ENCODE peak calls at places on chromosomes 5 and 9, in five cellular contexts. One of them, this sample, is unnamed.

GRCh38 chr5:143113461-143113860 is 290.0 kb downstream of the NR3C1 start:
- DNase-seq in left ventricle myocardium inferior: no peak
- DNase-seq in HFF-Myc: no peak
- DNase-seq in esophagus squamous epithelium: no peak
- DNase-seq in astrocyte of the spinal cord: no peak
- DNase-seq in this sample: no peak

GRCh38 chr9:134852906-134853654 is 27.5 kb upstream of the FCN2 start:
- DNase-seq in left ventricle myocardium inferior: no peak
- DNase-seq in HFF-Myc: no peak
- DNase-seq in esophagus squamous epithelium: no peak
- DNase-seq in astrocyte of the spinal cord: no peak
- DNase-seq in this sample: no peak

GRCh38 chr5:54946306-54946705 is 39.1 kb downstream of the ESM1 start:
- DNase-seq in left ventricle myocardium inferior: no peak
- DNase-seq in HFF-Myc: no peak
- DNase-seq in esophagus squamous epithelium: no peak
- DNase-seq in astrocyte of the spinal cord: no peak
- DNase-seq in this sample: no peak

GRCh38 chr9:112069318-112070169 is 105.6 kb downstream of the SUSD1 start:
- DNase-seq in left ventricle myocardium inferior: no peak
- DNase-seq in HFF-Myc: no peak
- DNase-seq in esophagus squamous epithelium: no peak
- DNase-seq in astrocyte of the spinal cord: no peak
- DNase-seq in this sample: no peak

GRCh38 chr5:91865920-91866319 is 482.8 kb upstream of the ARRDC3 start:
- DNase-seq in left ventricle myocardium inferior: no peak
- DNase-seq in HFF-Myc: no peak
- DNase-seq in esophagus squamous epithelium: no peak
- DNase-seq in astrocyte of the spinal cord: no peak
- DNase-seq in this sample: no peak

GRCh38 chr9:110911659-110912473 is 126.4 kb downstream of the LPAR1 start:
- DNase-seq in left ventricle myocardium inferior: no peak
- DNase-seq in HFF-Myc: no peak
- DNase-seq in esophagus squamous epithelium: no peak
- DNase-seq in astrocyte of the spinal cord: peak; percentile 54
- DNase-seq in this sample: peak; percentile 75

GRCh38 chr5:139651863-139652787 is 4.0 kb downstream of the CXXC5 start:
- DNase-seq in left ventricle myocardium inferior: peak; percentile 84
- DNase-seq in HFF-Myc: no peak
- DNase-seq in esophagus squamous epithelium: no peak
- DNase-seq in astrocyte of the spinal cord: peak; percentile 84
- DNase-seq in this sample: no peak

GRCh38 chr5:135011355-135012032 is 22.5 kb downstream of the PITX1 start:
- DNase-seq in left ventricle myocardium inferior: no peak
- DNase-seq in HFF-Myc: no peak
- DNase-seq in esophagus squamous epithelium: no peak
- DNase-seq in astrocyte of the spinal cord: no peak
- DNase-seq in this sample: no peak

GRCh38 chr5:142934335-142934734 is 164.2 kb downstream of the ARHGAP26 start:
- DNase-seq in left ventricle myocardium inferior: no peak
- DNase-seq in HFF-Myc: no peak
- DNase-seq in esophagus squamous epithelium: no peak
- DNase-seq in astrocyte of the spinal cord: no peak
- DNase-seq in this sample: no peak

GRCh38 chr9:117796681-117797080 is 92.5 kb downstream of the TLR4 start:
- DNase-seq in left ventricle myocardium inferior: no peak
- DNase-seq in HFF-Myc: no peak
- DNase-seq in esophagus squamous epithelium: no peak
- DNase-seq in astrocyte of the spinal cord: peak; percentile 32
- DNase-seq in this sample: peak; percentile 53

GRCh38 chr9:134698111-134698510 is 56.5 kb downstream of the COL5A1 start:
- DNase-seq in left ventricle myocardium inferior: no peak
- DNase-seq in HFF-Myc: no peak
- DNase-seq in esophagus squamous epithelium: no peak
- DNase-seq in astrocyte of the spinal cord: no peak
- DNase-seq in this sample: no peak

GRCh38 chr5:16681761-16682335 is 65.1 kb upstream of the RETREG1 start:
- DNase-seq in left ventricle myocardium inferior: no peak
- DNase-seq in HFF-Myc: no peak
- DNase-seq in esophagus squamous epithelium: no peak
- DNase-seq in astrocyte of the spinal cord: no peak
- DNase-seq in this sample: no peak

GRCh38 chr9:78207319-78207718 is 28.6 kb upstream of the CEP78 start:
- DNase-seq in left ventricle myocardium inferior: no peak
- DNase-seq in HFF-Myc: no peak
- DNase-seq in esophagus squamous epithelium: no peak
- DNase-seq in astrocyte of the spinal cord: no peak
- DNase-seq in this sample: no peak

GRCh38 chr9:96086936-96087582 is 211.6 kb downstream of the ERCC6L2 start:
- DNase-seq in left ventricle myocardium inferior: no peak
- DNase-seq in HFF-Myc: no peak
- DNase-seq in esophagus squamous epithelium: no peak
- DNase-seq in astrocyte of the spinal cord: no peak
- DNase-seq in this sample: no peak

GRCh38 chr9:109411818-109412352 is 86.2 kb downstream of the PTPN3 start:
- DNase-seq in left ventricle myocardium inferior: no peak
- DNase-seq in HFF-Myc: peak; percentile 14
- DNase-seq in esophagus squamous epithelium: no peak
- DNase-seq in astrocyte of the spinal cord: peak; percentile 50
- DNase-seq in this sample: peak; percentile 32

GRCh38 chr9:72459308-72459707 is 62.1 kb upstream of the TMC1 start:
- DNase-seq in left ventricle myocardium inferior: no peak
- DNase-seq in HFF-Myc: no peak
- DNase-seq in esophagus squamous epithelium: no peak
- DNase-seq in astrocyte of the spinal cord: no peak
- DNase-seq in this sample: no peak

GRCh38 chr9:83304686-83305085 is 233.5 kb downstream of the FRMD3 start:
- DNase-seq in left ventricle myocardium inferior: peak; percentile 88
- DNase-seq in HFF-Myc: no peak
- DNase-seq in esophagus squamous epithelium: no peak
- DNase-seq in astrocyte of the spinal cord: peak; percentile 93
- DNase-seq in this sample: peak; percentile 71

GRCh38 chr5:21820527-21820926 is 1032.6 kb downstream of the CDH12 start:
- DNase-seq in left ventricle myocardium inferior: no peak
- DNase-seq in HFF-Myc: no peak
- DNase-seq in esophagus squamous epithelium: no peak
- DNase-seq in astrocyte of the spinal cord: no peak
- DNase-seq in this sample: no peak

GRCh38 chr5:175885813-175886212 is 14.4 kb downstream of the CPLX2 start:
- DNase-seq in left ventricle myocardium inferior: no peak
- DNase-seq in HFF-Myc: no peak
- DNase-seq in esophagus squamous epithelium: no peak
- DNase-seq in astrocyte of the spinal cord: peak; percentile 27
- DNase-seq in this sample: no peak

GRCh38 chr5:92841604-92842155 is 739.3 kb downstream of the NR2F1-AS1 start:
- DNase-seq in left ventricle myocardium inferior: no peak
- DNase-seq in HFF-Myc: no peak
- DNase-seq in esophagus squamous epithelium: no peak
- DNase-seq in astrocyte of the spinal cord: no peak
- DNase-seq in this sample: no peak

GRCh38 chr9:13732290-13732689 is 452.8 kb upstream of the MPDZ start:
- DNase-seq in left ventricle myocardium inferior: no peak
- DNase-seq in HFF-Myc: no peak
- DNase-seq in esophagus squamous epithelium: no peak
- DNase-seq in astrocyte of the spinal cord: no peak
- DNase-seq in this sample: no peak

GRCh38 chr5:129460951-129461815 is 1.1 kb downstream of the ADAMTS19 start:
- DNase-seq in left ventricle myocardium inferior: peak; percentile 23
- DNase-seq in HFF-Myc: no peak
- DNase-seq in esophagus squamous epithelium: no peak
- DNase-seq in astrocyte of the spinal cord: peak; percentile 16
- DNase-seq in this sample: no peak

GRCh38 chr5:147752033-147752432 is 30.5 kb downstream of the JAKMIP2 start:
- DNase-seq in left ventricle myocardium inferior: no peak
- DNase-seq in HFF-Myc: no peak
- DNase-seq in esophagus squamous epithelium: no peak
- DNase-seq in astrocyte of the spinal cord: no peak
- DNase-seq in this sample: no peak

GRCh38 chr5:82176115-82176514 is 102.0 kb downstream of the RPS23 start:
- DNase-seq in left ventricle myocardium inferior: no peak
- DNase-seq in HFF-Myc: no peak
- DNase-seq in esophagus squamous epithelium: no peak
- DNase-seq in astrocyte of the spinal cord: no peak
- DNase-seq in this sample: no peak

GRCh38 chr9:15211994-15212501 is 95.0 kb downstream of the TTC39B start:
- DNase-seq in left ventricle myocardium inferior: no peak
- DNase-seq in HFF-Myc: no peak
- DNase-seq in esophagus squamous epithelium: no peak
- DNase-seq in astrocyte of the spinal cord: peak; percentile 62
- DNase-seq in this sample: no peak

GRCh38 chr9:121956808-121957207 is 136.3 kb downstream of the TTLL11 start:
- DNase-seq in left ventricle myocardium inferior: no peak
- DNase-seq in HFF-Myc: no peak
- DNase-seq in esophagus squamous epithelium: no peak
- DNase-seq in astrocyte of the spinal cord: peak; percentile 74
- DNase-seq in this sample: no peak

GRCh38 chr9:128558431-128559310 is 6.3 kb downstream of the SPTAN1 start:
- DNase-seq in left ventricle myocardium inferior: peak; percentile 86
- DNase-seq in HFF-Myc: peak; percentile 76
- DNase-seq in esophagus squamous epithelium: no peak
- DNase-seq in astrocyte of the spinal cord: peak; percentile 94
- DNase-seq in this sample: peak; percentile 61

GRCh38 chr9:110152704-110153374 is 55.1 kb downstream of the C9orf152 start:
- DNase-seq in left ventricle myocardium inferior: no peak
- DNase-seq in HFF-Myc: peak; percentile 30
- DNase-seq in esophagus squamous epithelium: no peak
- DNase-seq in astrocyte of the spinal cord: peak; percentile 62
- DNase-seq in this sample: no peak

GRCh38 chr9:22114956-22115355 is 105.9 kb upstream of the CDKN2B start:
- DNase-seq in left ventricle myocardium inferior: no peak
- DNase-seq in HFF-Myc: no peak
- DNase-seq in esophagus squamous epithelium: no peak
- DNase-seq in astrocyte of the spinal cord: peak; percentile 33
- DNase-seq in this sample: no peak

GRCh38 chr5:150208187-150209015 is 18.5 kb downstream of the SLC6A7 start:
- DNase-seq in left ventricle myocardium inferior: no peak
- DNase-seq in HFF-Myc: no peak
- DNase-seq in esophagus squamous epithelium: no peak
- DNase-seq in astrocyte of the spinal cord: peak; percentile 18
- DNase-seq in this sample: no peak

DNA sequence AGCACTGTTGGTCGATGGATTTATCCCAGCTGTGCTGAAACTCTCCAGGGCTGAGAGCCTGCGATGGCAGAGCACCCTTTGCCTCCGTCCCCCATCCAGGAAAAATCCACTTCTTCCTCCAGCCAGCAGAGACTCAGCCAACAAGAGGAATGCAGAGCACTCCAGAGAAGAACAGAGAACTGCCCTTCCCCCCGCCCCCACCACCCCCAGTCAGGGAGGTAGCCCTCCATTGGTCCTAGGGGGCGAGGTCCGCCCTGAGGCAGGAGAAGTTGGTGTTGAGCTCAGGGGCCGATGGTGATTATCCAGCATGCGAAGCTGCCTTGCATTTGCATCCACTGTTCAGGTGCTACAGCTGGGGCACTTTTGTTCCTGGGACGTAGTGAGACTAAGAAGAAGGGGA is 9.0 kb downstream of the TLX3 start:
- DNase-seq in left ventricle myocardium inferior: no peak
- DNase-seq in HFF-Myc: no peak
- DNase-seq in esophagus squamous epithelium: no peak
- DNase-seq in astrocyte of the spinal cord: no peak
- DNase-seq in this sample: no peak
- H3K4me3 ChIP-seq in left ventricle myocardium inferior: no peak overlapping the region
- H3K4me3 ChIP-seq in HFF-Myc: no peak overlapping the region
- H3K4me3 ChIP-seq in esophagus squamous epithelium: no peak overlapping the region
- H3K4me3 ChIP-seq in astrocyte of the spinal cord: no peak overlapping the region
- H3K4me3 ChIP-seq in this sample: no peak overlapping the region

DNA sequence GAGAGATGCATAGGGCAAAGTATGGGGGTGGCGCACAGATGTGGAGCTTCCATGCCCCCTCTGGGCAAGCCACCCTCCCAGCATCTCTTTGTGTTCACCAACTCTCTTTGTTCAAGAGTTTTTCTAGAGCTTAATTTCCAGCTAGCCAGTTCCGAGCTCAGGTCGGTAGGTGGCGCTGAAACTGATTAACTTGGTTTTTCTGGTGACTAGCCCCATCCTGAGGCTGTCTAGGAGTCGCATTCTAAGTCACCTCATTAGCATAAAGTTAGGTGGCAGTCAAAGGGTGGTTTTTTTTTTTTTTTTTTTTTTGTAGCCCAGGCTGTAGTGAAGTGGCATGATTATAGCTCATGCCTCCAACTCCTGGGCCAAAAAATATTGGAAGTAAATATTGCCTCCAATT is 476.4 kb downstream of the KDM4C start:
- DNase-seq in left ventricle myocardium inferior: no peak
- DNase-seq in HFF-Myc: peak; percentile 10
- DNase-seq in esophagus squamous epithelium: no peak
- DNase-seq in astrocyte of the spinal cord: peak; percentile 15
- DNase-seq in this sample: no peak
- TF ChIP-seq CTCF in left ventricle myocardium inferior: peak; percentile 52
- TF ChIP-seq CTCF in HFF-Myc: peak; percentile 66
- TF ChIP-seq CTCF in esophagus squamous epithelium: peak; percentile 11
- TF ChIP-seq CTCF in astrocyte of the spinal cord: peak; percentile 62
- TF ChIP-seq CTCF in this sample: peak; percentile 54

DNA sequence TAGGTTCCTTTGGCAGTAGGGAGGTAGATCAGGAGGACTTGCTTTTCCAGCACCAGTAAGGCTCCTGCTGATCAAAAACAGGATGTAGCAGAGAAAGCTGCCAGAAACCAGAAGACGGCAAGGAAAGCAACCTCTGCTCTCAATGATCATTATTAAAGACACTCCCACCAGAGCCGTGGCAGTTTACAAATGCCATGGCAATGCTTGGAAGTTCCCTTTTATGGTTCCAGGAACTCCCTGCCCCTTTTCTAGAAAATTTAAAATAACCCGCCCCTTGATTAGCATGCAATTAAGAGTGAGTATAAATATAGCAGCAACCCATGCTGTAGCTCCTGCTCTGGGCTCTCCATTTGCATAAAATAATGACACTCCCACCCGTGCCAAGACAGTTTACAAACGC is 16.1 kb downstream of the EQTN start:
- DNase-seq in left ventricle myocardium inferior: no peak
- DNase-seq in HFF-Myc: no peak
- DNase-seq in esophagus squamous epithelium: no peak
- DNase-seq in astrocyte of the spinal cord: no peak
- DNase-seq in this sample: no peak
- H3K4me3 ChIP-seq in left ventricle myocardium inferior: peak overlapping the region; percentile 41
- H3K4me3 ChIP-seq in HFF-Myc: no peak overlapping the region
- H3K4me3 ChIP-seq in esophagus squamous epithelium: no peak overlapping the region
- H3K4me3 ChIP-seq in astrocyte of the spinal cord: no peak overlapping the region
- H3K4me3 ChIP-seq in this sample: no peak overlapping the region

GRCh38 chr5:67149933-67150523 is 46.6 kb downstream of the CD180 start:
- DNase-seq in left ventricle myocardium inferior: no peak
- DNase-seq in HFF-Myc: no peak
- DNase-seq in esophagus squamous epithelium: no peak
- DNase-seq in astrocyte of the spinal cord: peak; percentile 42
- DNase-seq in this sample: no peak
- TF ChIP-seq CTCF in left ventricle myocardium inferior: peak; percentile 54
- TF ChIP-seq CTCF in HFF-Myc: peak; percentile 42
- TF ChIP-seq CTCF in esophagus squamous epithelium: no peak
- TF ChIP-seq CTCF in astrocyte of the spinal cord: peak; percentile 75
- TF ChIP-seq CTCF in this sample: peak; percentile 72

GRCh38 chr5:128327973-128328372 is 210.1 kb downstream of the FBN2 start:
- DNase-seq in left ventricle myocardium inferior: no peak
- DNase-seq in HFF-Myc: no peak
- DNase-seq in esophagus squamous epithelium: no peak
- DNase-seq in astrocyte of the spinal cord: no peak
- DNase-seq in this sample: no peak
- H3K4me3 ChIP-seq in left ventricle myocardium inferior: no peak overlapping the region
- H3K4me3 ChIP-seq in HFF-Myc: no peak overlapping the region
- H3K4me3 ChIP-seq in esophagus squamous epithelium: no peak overlapping the region
- H3K4me3 ChIP-seq in astrocyte of the spinal cord: no peak overlapping the region
- H3K4me3 ChIP-seq in this sample: no peak overlapping the region